ENCODE peak calls at places on chromosomes 1 and 21, in nine cellular contexts. One of them, this sample, is unnamed.

GRCh38 chr1:209412036-209412435 is 171.5 kb upstream of the CAMK1G start:
- DNase-seq in left ventricle myocardium inferior: no peak
- DNase-seq in kidney: no peak
- DNase-seq in tibial artery: no peak
- DNase-seq in esophagus muscularis mucosa: no peak
- DNase-seq in cardiac fibroblast: peak
- DNase-seq in keratinocyte: no peak
- DNase-seq in fibroblast of lung: no peak
- DNase-seq in psoas muscle: no peak
- DNase-seq in this sample: no peak

GRCh38 chr1:183180213-183180612 is 5.9 kb upstream of the LAMC2 start:
- DNase-seq in left ventricle myocardium inferior: no peak
- DNase-seq in kidney: no peak
- DNase-seq in psoas muscle: no peak
- DNase-seq in fibroblast of lung: peak
- DNase-seq in cardiac fibroblast: peak
- DNase-seq in keratinocyte: no peak
- DNase-seq in tibial artery: peak
- DNase-seq in esophagus muscularis mucosa: no peak
- DNase-seq in this sample: peak

GRCh38 chr1:21293537-21294265 is 3.4 kb upstream of the ECE1 start:
- DNase-seq in left ventricle myocardium inferior: no peak
- DNase-seq in kidney: no peak
- DNase-seq in fibroblast of lung: no peak
- DNase-seq in tibial artery: no peak
- DNase-seq in esophagus muscularis mucosa: no peak
- DNase-seq in cardiac fibroblast: no peak
- DNase-seq in psoas muscle: no peak
- DNase-seq in keratinocyte: no peak
- DNase-seq in this sample: no peak

GRCh38 chr1:2438038-2438437 is 25.7 kb upstream of the PEX10 start:
- DNase-seq in cardiac fibroblast: no peak
- DNase-seq in esophagus muscularis mucosa: no peak
- DNase-seq in fibroblast of lung: no peak
- DNase-seq in psoas muscle: no peak
- DNase-seq in kidney: no peak
- DNase-seq in keratinocyte: no peak
- DNase-seq in tibial artery: no peak
- DNase-seq in left ventricle myocardium inferior: no peak
- DNase-seq in this sample: no peak

GRCh38 chr1:184486761-184487445 is 100.1 kb downstream of the C1orf21 start:
- DNase-seq in esophagus muscularis mucosa: no peak
- DNase-seq in psoas muscle: no peak
- DNase-seq in kidney: no peak
- DNase-seq in left ventricle myocardium inferior: no peak
- DNase-seq in tibial artery: no peak
- DNase-seq in cardiac fibroblast: no peak
- DNase-seq in fibroblast of lung: no peak
- DNase-seq in keratinocyte: no peak
- DNase-seq in this sample: no peak

GRCh38 chr1:119767486-119767885 is 1.2 kb downstream of the HMGCS2 start:
- DNase-seq in cardiac fibroblast: no peak
- DNase-seq in psoas muscle: no peak
- DNase-seq in esophagus muscularis mucosa: peak
- DNase-seq in tibial artery: no peak
- DNase-seq in left ventricle myocardium inferior: no peak
- DNase-seq in kidney: no peak
- DNase-seq in keratinocyte: no peak
- DNase-seq in fibroblast of lung: no peak
- DNase-seq in this sample: no peak

GRCh38 chr1:29426701-29427279 is 190.5 kb downstream of the PTPRU start:
- DNase-seq in psoas muscle: no peak
- DNase-seq in left ventricle myocardium inferior: peak
- DNase-seq in cardiac fibroblast: no peak
- DNase-seq in kidney: no peak
- DNase-seq in keratinocyte: no peak
- DNase-seq in tibial artery: no peak
- DNase-seq in esophagus muscularis mucosa: no peak
- DNase-seq in fibroblast of lung: no peak
- DNase-seq in this sample: no peak

GRCh38 chr21:28943631-28944030 is 49.0 kb downstream of the LTN1 start:
- DNase-seq in esophagus muscularis mucosa: no peak
- DNase-seq in left ventricle myocardium inferior: no peak
- DNase-seq in keratinocyte: no peak
- DNase-seq in kidney: no peak
- DNase-seq in psoas muscle: no peak
- DNase-seq in tibial artery: no peak
- DNase-seq in cardiac fibroblast: peak
- DNase-seq in fibroblast of lung: no peak
- DNase-seq in this sample: no peak

GRCh38 chr1:116832932-116833578 is 76.7 kb upstream of the PTGFRN start:
- DNase-seq in cardiac fibroblast: no peak
- DNase-seq in esophagus muscularis mucosa: no peak
- DNase-seq in keratinocyte: no peak
- DNase-seq in kidney: no peak
- DNase-seq in left ventricle myocardium inferior: no peak
- DNase-seq in psoas muscle: no peak
- DNase-seq in fibroblast of lung: no peak
- DNase-seq in tibial artery: no peak
- DNase-seq in this sample: no peak

GRCh38 chr1:14866841-14867626 is 268.5 kb downstream of the KAZN start:
- DNase-seq in esophagus muscularis mucosa: no peak
- DNase-seq in psoas muscle: no peak
- DNase-seq in kidney: no peak
- DNase-seq in fibroblast of lung: no peak
- DNase-seq in keratinocyte: no peak
- DNase-seq in tibial artery: no peak
- DNase-seq in cardiac fibroblast: no peak
- DNase-seq in left ventricle myocardium inferior: no peak
- DNase-seq in this sample: no peak

GRCh38 chr1:158028956-158029355 is 35.5 kb downstream of the KIRREL1 start:
- DNase-seq in esophagus muscularis mucosa: no peak
- DNase-seq in psoas muscle: no peak
- DNase-seq in left ventricle myocardium inferior: no peak
- DNase-seq in keratinocyte: peak
- DNase-seq in tibial artery: no peak
- DNase-seq in cardiac fibroblast: peak
- DNase-seq in kidney: no peak
- DNase-seq in fibroblast of lung: no peak
- DNase-seq in this sample: no peak

GRCh38 chr1:221630236-221630635 is 111.7 kb downstream of the DUSP10 start:
- DNase-seq in esophagus muscularis mucosa: no peak
- DNase-seq in keratinocyte: no peak
- DNase-seq in psoas muscle: no peak
- DNase-seq in fibroblast of lung: no peak
- DNase-seq in cardiac fibroblast: no peak
- DNase-seq in left ventricle myocardium inferior: no peak
- DNase-seq in kidney: no peak
- DNase-seq in tibial artery: no peak
- DNase-seq in this sample: no peak

GRCh38 chr1:109625601-109626560 is 6.2 kb downstream of the AMPD2 start:
- DNase-seq in psoas muscle: no peak
- DNase-seq in esophagus muscularis mucosa: peak
- DNase-seq in kidney: peak
- DNase-seq in fibroblast of lung: no peak
- DNase-seq in cardiac fibroblast: no peak
- DNase-seq in tibial artery: peak
- DNase-seq in keratinocyte: no peak
- DNase-seq in left ventricle myocardium inferior: no peak
- DNase-seq in this sample: no peak

GRCh38 chr1:183097438-183098051 is 74.3 kb downstream of the LAMC1 start:
- DNase-seq in fibroblast of lung: peak
- DNase-seq in keratinocyte: no peak
- DNase-seq in esophagus muscularis mucosa: no peak
- DNase-seq in tibial artery: no peak
- DNase-seq in cardiac fibroblast: peak
- DNase-seq in kidney: no peak
- DNase-seq in psoas muscle: no peak
- DNase-seq in left ventricle myocardium inferior: no peak
- DNase-seq in this sample: peak

GRCh38 chr21:17688912-17689874 is 76.5 kb upstream of the BTG3 start:
- DNase-seq in kidney: peak
- DNase-seq in cardiac fibroblast: peak
- DNase-seq in psoas muscle: peak
- DNase-seq in fibroblast of lung: no peak
- DNase-seq in keratinocyte: peak
- DNase-seq in esophagus muscularis mucosa: no peak
- DNase-seq in tibial artery: no peak
- DNase-seq in left ventricle myocardium inferior: peak
- DNase-seq in this sample: peak

GRCh38 chr1:237186733-237187132 is 144.7 kb downstream of the RYR2 start:
- DNase-seq in kidney: no peak
- DNase-seq in esophagus muscularis mucosa: no peak
- DNase-seq in tibial artery: no peak
- DNase-seq in keratinocyte: no peak
- DNase-seq in cardiac fibroblast: no peak
- DNase-seq in fibroblast of lung: no peak
- DNase-seq in left ventricle myocardium inferior: no peak
- DNase-seq in psoas muscle: no peak
- DNase-seq in this sample: no peak

GRCh38 chr1:21152423-21153100 is 24.1 kb downstream of the EIF4G3 start:
- DNase-seq in cardiac fibroblast: no peak
- DNase-seq in tibial artery: no peak
- DNase-seq in keratinocyte: no peak
- DNase-seq in psoas muscle: peak
- DNase-seq in left ventricle myocardium inferior: peak
- DNase-seq in kidney: no peak
- DNase-seq in fibroblast of lung: no peak
- DNase-seq in esophagus muscularis mucosa: no peak
- DNase-seq in this sample: no peak

GRCh38 chr1:226497991-226498689 is 50.4 kb upstream of the STUM start:
- DNase-seq in keratinocyte: no peak
- DNase-seq in cardiac fibroblast: no peak
- DNase-seq in fibroblast of lung: no peak
- DNase-seq in psoas muscle: no peak
- DNase-seq in tibial artery: no peak
- DNase-seq in esophagus muscularis mucosa: no peak
- DNase-seq in kidney: no peak
- DNase-seq in left ventricle myocardium inferior: no peak
- DNase-seq in this sample: no peak

GRCh38 chr1:1326075-1326605 is 1.5 kb downstream of the CPTP start:
- DNase-seq in tibial artery: no peak
- DNase-seq in esophagus muscularis mucosa: no peak
- DNase-seq in kidney: no peak
- DNase-seq in left ventricle myocardium inferior: no peak
- DNase-seq in fibroblast of lung: no peak
- DNase-seq in psoas muscle: no peak
- DNase-seq in cardiac fibroblast: no peak
- DNase-seq in keratinocyte: no peak
- DNase-seq in this sample: no peak

DNA sequence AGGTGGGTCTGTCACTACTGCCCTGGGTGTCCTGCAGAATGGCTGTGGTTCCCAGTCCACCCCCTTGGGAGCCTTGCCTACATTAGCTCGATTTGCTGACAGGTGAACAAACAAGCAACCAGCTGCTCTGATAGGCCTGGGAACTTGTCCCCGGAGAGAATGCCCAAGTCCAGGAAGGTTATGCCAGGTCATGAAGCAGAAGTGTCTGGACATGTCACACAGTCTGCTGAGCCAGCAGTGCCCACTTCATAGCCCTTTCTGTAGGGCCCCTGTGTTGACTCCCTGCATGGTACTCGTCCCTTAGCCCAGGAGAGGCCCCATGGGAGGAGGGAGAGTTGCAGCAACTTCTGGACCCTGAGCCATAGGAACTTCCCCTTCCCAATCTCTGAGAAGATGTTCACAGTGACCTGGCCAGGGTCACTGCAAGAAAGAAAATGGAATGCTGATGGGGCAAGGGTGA is 31.0 kb downstream of the UCK2 start:
- DNase-seq in psoas muscle: no peak
- DNase-seq in keratinocyte: no peak
- DNase-seq in tibial artery: no peak
- DNase-seq in esophagus muscularis mucosa: no peak
- DNase-seq in cardiac fibroblast: no peak
- DNase-seq in kidney: no peak
- DNase-seq in fibroblast of lung: no peak
- DNase-seq in left ventricle myocardium inferior: peak
- DNase-seq in this sample: no peak
- H3K4me3 ChIP-seq in psoas muscle: no peak
- H3K4me3 ChIP-seq in keratinocyte: no peak
- H3K4me3 ChIP-seq in tibial artery: no peak
- H3K4me3 ChIP-seq in esophagus muscularis mucosa: no peak
- H3K4me3 ChIP-seq in cardiac fibroblast: no peak
- H3K4me3 ChIP-seq in kidney: no peak
- H3K4me3 ChIP-seq in fibroblast of lung: no peak
- H3K4me3 ChIP-seq in left ventricle myocardium inferior: no peak
- H3K4me3 ChIP-seq in this sample: no peak

DNA sequence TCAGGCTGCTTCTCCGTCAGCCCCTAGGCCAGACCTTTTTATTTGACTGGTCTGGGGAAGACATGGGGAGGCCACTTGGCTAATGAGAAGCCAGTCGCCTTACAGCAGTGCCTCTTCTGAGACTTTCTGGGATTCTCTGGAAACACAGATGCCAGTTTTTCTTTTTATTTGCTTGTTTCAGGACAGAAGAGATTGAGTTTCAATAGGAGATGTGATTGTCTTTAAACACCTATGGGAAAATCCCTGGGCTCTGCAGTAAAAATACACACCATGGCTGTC is 15.4 kb upstream of the BTG2 start:
- DNase-seq in kidney: no peak
- DNase-seq in fibroblast of lung: no peak
- DNase-seq in tibial artery: no peak
- DNase-seq in psoas muscle: no peak
- DNase-seq in keratinocyte: no peak
- DNase-seq in esophagus muscularis mucosa: no peak
- DNase-seq in cardiac fibroblast: no peak
- DNase-seq in left ventricle myocardium inferior: no peak
- DNase-seq in this sample: no peak
- TF ChIP-seq CTCF in kidney: no peak
- TF ChIP-seq CTCF in fibroblast of lung: no peak
- TF ChIP-seq CTCF in tibial artery: no peak
- TF ChIP-seq CTCF in psoas muscle: no peak
- TF ChIP-seq CTCF in keratinocyte: no peak
- TF ChIP-seq CTCF in esophagus muscularis mucosa: no peak
- TF ChIP-seq CTCF in cardiac fibroblast: no peak
- TF ChIP-seq CTCF in left ventricle myocardium inferior: no peak
- TF ChIP-seq CTCF in this sample: no peak

GRCh38 chr21:42406846-42407245 is 3.1 kb downstream of the UBASH3A start:
- DNase-seq in psoas muscle: no peak
- DNase-seq in cardiac fibroblast: no peak
- DNase-seq in kidney: no peak
- DNase-seq in fibroblast of lung: no peak
- DNase-seq in tibial artery: no peak
- DNase-seq in keratinocyte: no peak
- DNase-seq in left ventricle myocardium inferior: no peak
- DNase-seq in esophagus muscularis mucosa: no peak
- DNase-seq in this sample: no peak
- H3K4me3 ChIP-seq in psoas muscle: no peak
- H3K4me3 ChIP-seq in cardiac fibroblast: no peak
- H3K4me3 ChIP-seq in kidney: no peak
- H3K4me3 ChIP-seq in fibroblast of lung: no peak
- H3K4me3 ChIP-seq in tibial artery: no peak
- H3K4me3 ChIP-seq in keratinocyte: no peak
- H3K4me3 ChIP-seq in left ventricle myocardium inferior: no peak
- H3K4me3 ChIP-seq in esophagus muscularis mucosa: no peak
- H3K4me3 ChIP-seq in this sample: no peak

DNA sequence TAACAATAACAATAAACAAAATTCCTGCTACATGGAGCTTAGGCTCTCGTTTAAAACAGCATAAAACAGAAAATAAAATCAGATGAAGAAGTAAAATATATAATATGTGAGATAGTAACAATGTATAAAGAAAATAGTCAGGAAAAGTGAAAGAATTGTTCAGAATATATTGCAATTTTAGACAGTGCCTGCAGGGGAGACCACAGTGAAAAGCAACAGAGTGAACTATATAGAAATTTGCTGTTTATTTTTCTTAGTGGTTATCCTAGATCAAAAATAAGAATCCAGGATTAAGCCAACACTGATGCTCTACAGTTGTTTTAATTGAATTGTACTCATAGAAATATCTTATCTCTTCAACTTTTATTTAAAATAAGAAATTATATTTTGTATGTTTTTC is 1639.0 kb upstream of the B3GALT2 start:
- DNase-seq in esophagus muscularis mucosa: no peak
- DNase-seq in cardiac fibroblast: no peak
- DNase-seq in fibroblast of lung: no peak
- DNase-seq in left ventricle myocardium inferior: no peak
- DNase-seq in keratinocyte: no peak
- DNase-seq in kidney: no peak
- DNase-seq in tibial artery: no peak
- DNase-seq in psoas muscle: no peak
- DNase-seq in this sample: no peak
- TF ChIP-seq CTCF in esophagus muscularis mucosa: no peak
- TF ChIP-seq CTCF in cardiac fibroblast: no peak
- TF ChIP-seq CTCF in fibroblast of lung: peak
- TF ChIP-seq CTCF in left ventricle myocardium inferior: no peak
- TF ChIP-seq CTCF in keratinocyte: no peak
- TF ChIP-seq CTCF in kidney: no peak
- TF ChIP-seq CTCF in tibial artery: no peak
- TF ChIP-seq CTCF in psoas muscle: no peak
- TF ChIP-seq CTCF in this sample: no peak